ENCODE peak calls at places on chromosomes 12 and 14, in eight cellular contexts. W is GM12865, P is NCI-H2171 treated with DMSO at 0.1 percent for 48 hours, Q is GM03348, J is NCI-H1694 treated with DMSO at 0.1 percent for 48 hours, R is mucosa of descending colon, S is heart left ventricle, M is astrocyte. K is an unnamed sample.

GRCh38 chr12:124786065-124786964 is 77.3 kb downstream of the SCARB1 start:
- DNase-seq in W (no peak), P (peak), Q (peak), J (no peak), R (no peak), S (peak), M (peak), K (no peak)

GRCh38 chr12:84911331-84912190 is 1.0 kb downstream of the SLC6A15 start:
- DNase-seq in W (no peak), P (peak), Q (peak), J (peak), R (peak), S (no peak), M (peak), K (peak)

GRCh38 chr12:124578445-124578844 is 11.0 kb upstream of the NCOR2 start:
- DNase-seq in W (no peak), P (no peak), Q (no peak), J (no peak), R (no peak), S (no peak), M (no peak), K (no peak)

GRCh38 chr12:111227476-111228420 is 141.1 kb downstream of the PHETA1 start:
- DNase-seq in W (no peak), P (peak), Q (no peak), J (peak), R (no peak), S (no peak), M (no peak), K (no peak)

GRCh38 chr12:95653761-95654546 is 102.7 kb upstream of the USP44 start:
- DNase-seq in W (peak), P (no peak), Q (peak), J (no peak), R (no peak), S (peak), M (peak), K (no peak)

GRCh38 chr12:100267603-100268281 is 765 bp downstream of the SCYL2 start:
- DNase-seq in W (no peak), P (peak), Q (no peak), J (no peak), R (no peak), S (no peak), M (peak), K (peak)

GRCh38 chr12:123942277-123942653 is 30.4 kb downstream of the CCDC92 start:
- DNase-seq in W (no peak), P (no peak), Q (peak), J (no peak), R (no peak), S (no peak), M (peak), K (peak)

GRCh38 chr14:48670939-48671338 is 915.2 kb downstream of the RPS29 start:
- DNase-seq in W (no peak), P (no peak), Q (no peak), J (no peak), R (no peak), S (no peak), M (no peak), K (no peak)

GRCh38 chr12:30825341-30825740 is 70.6 kb upstream of the CAPRIN2 start:
- DNase-seq in W (no peak), P (no peak), Q (no peak), J (no peak), R (no peak), S (no peak), M (no peak), K (no peak)

GRCh38 chr12:22684526-22685118 is 59.7 kb downstream of the ETNK1 start:
- DNase-seq in W (peak), P (peak), Q (peak), J (peak), R (no peak), S (no peak), M (peak), K (no peak)

GRCh38 chr12:115697341-115697740 is 580.2 kb downstream of the MED13L start:
- DNase-seq in W (no peak), P (no peak), Q (no peak), J (no peak), R (no peak), S (no peak), M (peak), K (no peak)

GRCh38 chr12:22310276-22310675 is 24.2 kb downstream of the ST8SIA1 start:
- DNase-seq in W (no peak), P (no peak), Q (no peak), J (no peak), R (no peak), S (no peak), M (no peak), K (no peak)

GRCh38 chr12:87509233-87509820 is 519.9 kb downstream of the C12orf50 start:
- DNase-seq in W (no peak), P (no peak), Q (peak), J (no peak), R (no peak), S (no peak), M (peak), K (no peak)

GRCh38 chr12:89073027-89073398 is 279.3 kb downstream of the DUSP6 start:
- DNase-seq in W (no peak), P (no peak), Q (peak), J (no peak), R (no peak), S (no peak), M (peak), K (peak)

GRCh38 chr12:47814539-47815170 is 5.0 kb downstream of the HDAC7 start:
- DNase-seq in W (no peak), P (no peak), Q (no peak), J (no peak), R (peak), S (no peak), M (no peak), K (no peak)

GRCh38 chr14:60757617-60758016 is 23.1 kb downstream of the MNAT1 start:
- DNase-seq in W (no peak), P (no peak), Q (peak), J (no peak), R (no peak), S (no peak), M (peak), K (no peak)

GRCh38 chr12:64042901-64043300 is 179.2 kb downstream of the KICS2 start:
- DNase-seq in W (no peak), P (no peak), Q (peak), J (no peak), R (no peak), S (no peak), M (no peak), K (no peak)

GRCh38 chr12:122024132-122024785 is 2.6 kb downstream of the BCL7A start:
- DNase-seq in W (no peak), P (no peak), Q (no peak), J (no peak), R (no peak), S (no peak), M (no peak), K (no peak)

GRCh38 chr12:124679533-124680371 is 112.3 kb upstream of the NCOR2 start:
- DNase-seq in W (no peak), P (no peak), Q (no peak), J (no peak), R (no peak), S (peak), M (no peak), K (no peak)

GRCh38 chr14:41498959-41499358 is 107.7 kb upstream of the LRFN5 start:
- DNase-seq in W (no peak), P (no peak), Q (no peak), J (no peak), R (no peak), S (no peak), M (no peak), K (no peak)

GRCh38 chr12:120687570-120688289 is 781 bp downstream of the MLEC start:
- DNase-seq in W (peak), P (no peak), Q (peak), J (no peak), R (peak), S (peak), M (no peak), K (peak)

GRCh38 chr12:122875590-122876220 is 20.2 kb downstream of the VPS37B start:
- DNase-seq in W (peak), P (peak), Q (no peak), J (no peak), R (peak), S (no peak), M (no peak), K (no peak)

GRCh38 chr14:105178868-105179140 is 2.3 kb downstream of the NUDT14 start:
- DNase-seq in W (no peak), P (no peak), Q (no peak), J (no peak), R (no peak), S (no peak), M (no peak), K (no peak)

GRCh38 chr12:53268637-53269562 is 801 bp downstream of the ESPL1 start:
- DNase-seq in W (no peak), P (no peak), Q (peak), J (no peak), R (no peak), S (no peak), M (no peak), K (no peak)

GRCh38 chr14:61343471-61343870 is 22.1 kb downstream of the PRKCH start:
- DNase-seq in W (no peak), P (no peak), Q (no peak), J (no peak), R (no peak), S (no peak), M (no peak), K (no peak)

GRCh38 chr14:22579218-22579617 is 9.8 kb downstream of the DAD1 start:
- DNase-seq in W (no peak), P (no peak), Q (no peak), J (no peak), R (no peak), S (no peak), M (no peak), K (no peak)

GRCh38 chr14:33709286-33709685 is 241.6 kb downstream of the EGLN3 start:
- DNase-seq in W (no peak), P (no peak), Q (no peak), J (no peak), R (no peak), S (no peak), M (peak), K (no peak)